ENCODE peak calls at places on chromosomes 6 and 20, in ten cellular contexts. One of them, this sample, is unnamed.

GRCh38 chr6:149855040-149855654 is 9.0 kb downstream of the LRP11 start:
- DNase-seq in HS-27A: peak
- DNase-seq in activated T-cell treated with anti-CD3 and anti-CD28 coated beads, Interleukin-2, amount 50 U/mL, for 4 hours: no peak
- DNase-seq in GM20000: no peak
- DNase-seq in Ammon's horn: no peak
- DNase-seq in EL: peak
- DNase-seq in activated CD8-positive, alpha-beta T cell treated with anti-CD3 and anti-CD28 coated beads for 36 hours: no peak
- DNase-seq in gastrocnemius medialis: no peak
- DNase-seq in posterior vena cava: no peak
- DNase-seq in A172: peak
- DNase-seq in this sample: no peak

GRCh38 chr6:97919631-97920030 is 636.6 kb upstream of the MMS22L start:
- DNase-seq in HS-27A: no peak
- DNase-seq in activated T-cell treated with anti-CD3 and anti-CD28 coated beads, Interleukin-2, amount 50 U/mL, for 4 hours: no peak
- DNase-seq in GM20000: no peak
- DNase-seq in Ammon's horn: no peak
- DNase-seq in EL: no peak
- DNase-seq in activated CD8-positive, alpha-beta T cell treated with anti-CD3 and anti-CD28 coated beads for 36 hours: no peak
- DNase-seq in gastrocnemius medialis: no peak
- DNase-seq in posterior vena cava: no peak
- DNase-seq in A172: no peak
- DNase-seq in this sample: no peak

GRCh38 chr6:151036869-151037680 is 171.6 kb downstream of the MTHFD1L start:
- DNase-seq in HS-27A: no peak
- DNase-seq in activated T-cell treated with anti-CD3 and anti-CD28 coated beads, Interleukin-2, amount 50 U/mL, for 4 hours: no peak
- DNase-seq in GM20000: no peak
- DNase-seq in Ammon's horn: no peak
- DNase-seq in EL: no peak
- DNase-seq in activated CD8-positive, alpha-beta T cell treated with anti-CD3 and anti-CD28 coated beads for 36 hours: peak
- DNase-seq in gastrocnemius medialis: no peak
- DNase-seq in posterior vena cava: no peak
- DNase-seq in A172: peak
- DNase-seq in this sample: no peak

GRCh38 chr6:42921801-42922200 is 5.9 kb downstream of the PTCRA start:
- DNase-seq in HS-27A: no peak
- DNase-seq in activated T-cell treated with anti-CD3 and anti-CD28 coated beads, Interleukin-2, amount 50 U/mL, for 4 hours: no peak
- DNase-seq in GM20000: no peak
- DNase-seq in Ammon's horn: no peak
- DNase-seq in EL: no peak
- DNase-seq in activated CD8-positive, alpha-beta T cell treated with anti-CD3 and anti-CD28 coated beads for 36 hours: no peak
- DNase-seq in gastrocnemius medialis: no peak
- DNase-seq in posterior vena cava: peak
- DNase-seq in A172: no peak
- DNase-seq in this sample: no peak

GRCh38 chr6:56693988-56694387 is 51.3 kb upstream of the DST start:
- DNase-seq in HS-27A: no peak
- DNase-seq in activated T-cell treated with anti-CD3 and anti-CD28 coated beads, Interleukin-2, amount 50 U/mL, for 4 hours: no peak
- DNase-seq in GM20000: no peak
- DNase-seq in Ammon's horn: no peak
- DNase-seq in EL: no peak
- DNase-seq in activated CD8-positive, alpha-beta T cell treated with anti-CD3 and anti-CD28 coated beads for 36 hours: no peak
- DNase-seq in gastrocnemius medialis: no peak
- DNase-seq in posterior vena cava: no peak
- DNase-seq in A172: no peak
- DNase-seq in this sample: no peak

GRCh38 chr6:64516393-64516792 is 880.8 kb downstream of the PHF3 start:
- DNase-seq in HS-27A: no peak
- DNase-seq in activated T-cell treated with anti-CD3 and anti-CD28 coated beads, Interleukin-2, amount 50 U/mL, for 4 hours: no peak
- DNase-seq in GM20000: no peak
- DNase-seq in Ammon's horn: no peak
- DNase-seq in EL: no peak
- DNase-seq in activated CD8-positive, alpha-beta T cell treated with anti-CD3 and anti-CD28 coated beads for 36 hours: no peak
- DNase-seq in gastrocnemius medialis: no peak
- DNase-seq in posterior vena cava: no peak
- DNase-seq in A172: no peak
- DNase-seq in this sample: no peak

GRCh38 chr6:146887447-146888077 is 288.8 kb downstream of the ADGB start:
- DNase-seq in HS-27A: no peak
- DNase-seq in activated T-cell treated with anti-CD3 and anti-CD28 coated beads, Interleukin-2, amount 50 U/mL, for 4 hours: no peak
- DNase-seq in GM20000: no peak
- DNase-seq in Ammon's horn: no peak
- DNase-seq in EL: no peak
- DNase-seq in activated CD8-positive, alpha-beta T cell treated with anti-CD3 and anti-CD28 coated beads for 36 hours: no peak
- DNase-seq in gastrocnemius medialis: no peak
- DNase-seq in posterior vena cava: no peak
- DNase-seq in A172: no peak
- DNase-seq in this sample: no peak

GRCh38 chr6:2110504-2110903 is 134.9 kb downstream of the GMDS start:
- DNase-seq in HS-27A: no peak
- DNase-seq in activated T-cell treated with anti-CD3 and anti-CD28 coated beads, Interleukin-2, amount 50 U/mL, for 4 hours: no peak
- DNase-seq in GM20000: peak
- DNase-seq in Ammon's horn: no peak
- DNase-seq in EL: no peak
- DNase-seq in activated CD8-positive, alpha-beta T cell treated with anti-CD3 and anti-CD28 coated beads for 36 hours: no peak
- DNase-seq in gastrocnemius medialis: no peak
- DNase-seq in posterior vena cava: no peak
- DNase-seq in A172: no peak
- DNase-seq in this sample: no peak

GRCh38 chr6:107657755-107658461 is 166.2 kb downstream of the SCML4 start:
- DNase-seq in HS-27A: no peak
- DNase-seq in activated T-cell treated with anti-CD3 and anti-CD28 coated beads, Interleukin-2, amount 50 U/mL, for 4 hours: peak
- DNase-seq in GM20000: peak
- DNase-seq in Ammon's horn: no peak
- DNase-seq in EL: peak
- DNase-seq in activated CD8-positive, alpha-beta T cell treated with anti-CD3 and anti-CD28 coated beads for 36 hours: peak
- DNase-seq in gastrocnemius medialis: peak
- DNase-seq in posterior vena cava: no peak
- DNase-seq in A172: peak
- DNase-seq in this sample: peak

GRCh38 chr6:47977314-47977713 is 133.7 kb downstream of the PTCHD4 start:
- DNase-seq in HS-27A: no peak
- DNase-seq in activated T-cell treated with anti-CD3 and anti-CD28 coated beads, Interleukin-2, amount 50 U/mL, for 4 hours: no peak
- DNase-seq in GM20000: no peak
- DNase-seq in Ammon's horn: no peak
- DNase-seq in EL: no peak
- DNase-seq in activated CD8-positive, alpha-beta T cell treated with anti-CD3 and anti-CD28 coated beads for 36 hours: no peak
- DNase-seq in gastrocnemius medialis: no peak
- DNase-seq in posterior vena cava: no peak
- DNase-seq in A172: no peak
- DNase-seq in this sample: no peak

GRCh38 chr6:158667360-158667981 is 17.6 kb downstream of the SYTL3 start:
- DNase-seq in HS-27A: no peak
- DNase-seq in activated T-cell treated with anti-CD3 and anti-CD28 coated beads, Interleukin-2, amount 50 U/mL, for 4 hours: no peak
- DNase-seq in GM20000: peak
- DNase-seq in Ammon's horn: no peak
- DNase-seq in EL: no peak
- DNase-seq in activated CD8-positive, alpha-beta T cell treated with anti-CD3 and anti-CD28 coated beads for 36 hours: no peak
- DNase-seq in gastrocnemius medialis: no peak
- DNase-seq in posterior vena cava: no peak
- DNase-seq in A172: no peak
- DNase-seq in this sample: no peak

GRCh38 chr6:127420558-127420957 is 38.6 kb downstream of the KIAA0408 start:
- DNase-seq in HS-27A: peak
- DNase-seq in activated T-cell treated with anti-CD3 and anti-CD28 coated beads, Interleukin-2, amount 50 U/mL, for 4 hours: peak
- DNase-seq in GM20000: peak
- DNase-seq in Ammon's horn: peak
- DNase-seq in EL: peak
- DNase-seq in activated CD8-positive, alpha-beta T cell treated with anti-CD3 and anti-CD28 coated beads for 36 hours: peak
- DNase-seq in gastrocnemius medialis: peak
- DNase-seq in posterior vena cava: no peak
- DNase-seq in A172: peak
- DNase-seq in this sample: peak

GRCh38 chr6:75326557-75327258 is 42.1 kb upstream of the TMEM30A start:
- DNase-seq in HS-27A: no peak
- DNase-seq in activated T-cell treated with anti-CD3 and anti-CD28 coated beads, Interleukin-2, amount 50 U/mL, for 4 hours: no peak
- DNase-seq in GM20000: no peak
- DNase-seq in Ammon's horn: no peak
- DNase-seq in EL: no peak
- DNase-seq in activated CD8-positive, alpha-beta T cell treated with anti-CD3 and anti-CD28 coated beads for 36 hours: no peak
- DNase-seq in gastrocnemius medialis: no peak
- DNase-seq in posterior vena cava: no peak
- DNase-seq in A172: no peak
- DNase-seq in this sample: no peak

GRCh38 chr6:75208564-75209431 is 2.9 kb upstream of the COL12A1 start:
- DNase-seq in HS-27A: no peak
- DNase-seq in activated T-cell treated with anti-CD3 and anti-CD28 coated beads, Interleukin-2, amount 50 U/mL, for 4 hours: peak
- DNase-seq in GM20000: peak
- DNase-seq in Ammon's horn: peak
- DNase-seq in EL: peak
- DNase-seq in activated CD8-positive, alpha-beta T cell treated with anti-CD3 and anti-CD28 coated beads for 36 hours: peak
- DNase-seq in gastrocnemius medialis: peak
- DNase-seq in posterior vena cava: peak
- DNase-seq in A172: peak
- DNase-seq in this sample: peak

GRCh38 chr20:13037727-13038126 is 29.0 kb downstream of the SPTLC3 start:
- DNase-seq in HS-27A: no peak
- DNase-seq in activated T-cell treated with anti-CD3 and anti-CD28 coated beads, Interleukin-2, amount 50 U/mL, for 4 hours: no peak
- DNase-seq in GM20000: no peak
- DNase-seq in Ammon's horn: no peak
- DNase-seq in EL: peak
- DNase-seq in activated CD8-positive, alpha-beta T cell treated with anti-CD3 and anti-CD28 coated beads for 36 hours: no peak
- DNase-seq in gastrocnemius medialis: no peak
- DNase-seq in posterior vena cava: no peak
- DNase-seq in A172: peak
- DNase-seq in this sample: no peak

GRCh38 chr6:158789115-158789917 is 29.9 kb downstream of the EZR start:
- DNase-seq in HS-27A: no peak
- DNase-seq in activated T-cell treated with anti-CD3 and anti-CD28 coated beads, Interleukin-2, amount 50 U/mL, for 4 hours: peak
- DNase-seq in GM20000: peak
- DNase-seq in Ammon's horn: no peak
- DNase-seq in EL: no peak
- DNase-seq in activated CD8-positive, alpha-beta T cell treated with anti-CD3 and anti-CD28 coated beads for 36 hours: peak
- DNase-seq in gastrocnemius medialis: no peak
- DNase-seq in posterior vena cava: no peak
- DNase-seq in A172: no peak
- DNase-seq in this sample: no peak

GRCh38 chr6:21396313-21396712 is 197.2 kb upstream of the SOX4 start:
- DNase-seq in HS-27A: peak
- DNase-seq in activated T-cell treated with anti-CD3 and anti-CD28 coated beads, Interleukin-2, amount 50 U/mL, for 4 hours: no peak
- DNase-seq in GM20000: no peak
- DNase-seq in Ammon's horn: no peak
- DNase-seq in EL: peak
- DNase-seq in activated CD8-positive, alpha-beta T cell treated with anti-CD3 and anti-CD28 coated beads for 36 hours: no peak
- DNase-seq in gastrocnemius medialis: no peak
- DNase-seq in posterior vena cava: no peak
- DNase-seq in A172: peak
- DNase-seq in this sample: no peak

GRCh38 chr6:127971945-127972391 is 71.1 kb upstream of the THEMIS start:
- DNase-seq in HS-27A: peak
- DNase-seq in activated T-cell treated with anti-CD3 and anti-CD28 coated beads, Interleukin-2, amount 50 U/mL, for 4 hours: peak
- DNase-seq in GM20000: no peak
- DNase-seq in Ammon's horn: no peak
- DNase-seq in EL: peak
- DNase-seq in activated CD8-positive, alpha-beta T cell treated with anti-CD3 and anti-CD28 coated beads for 36 hours: peak
- DNase-seq in gastrocnemius medialis: no peak
- DNase-seq in posterior vena cava: no peak
- DNase-seq in A172: peak
- DNase-seq in this sample: no peak

GRCh38 chr20:20780127-20780822 is 67.8 kb upstream of the RALGAPA2 start:
- DNase-seq in HS-27A: no peak
- DNase-seq in activated T-cell treated with anti-CD3 and anti-CD28 coated beads, Interleukin-2, amount 50 U/mL, for 4 hours: no peak
- DNase-seq in GM20000: peak
- DNase-seq in Ammon's horn: peak
- DNase-seq in EL: no peak
- DNase-seq in activated CD8-positive, alpha-beta T cell treated with anti-CD3 and anti-CD28 coated beads for 36 hours: no peak
- DNase-seq in gastrocnemius medialis: peak
- DNase-seq in posterior vena cava: peak
- DNase-seq in A172: no peak
- DNase-seq in this sample: peak

GRCh38 chr6:87029711-87030314 is 65.1 kb downstream of the CGA start:
- DNase-seq in HS-27A: peak
- DNase-seq in activated T-cell treated with anti-CD3 and anti-CD28 coated beads, Interleukin-2, amount 50 U/mL, for 4 hours: no peak
- DNase-seq in GM20000: peak
- DNase-seq in Ammon's horn: peak
- DNase-seq in EL: peak
- DNase-seq in activated CD8-positive, alpha-beta T cell treated with anti-CD3 and anti-CD28 coated beads for 36 hours: peak
- DNase-seq in gastrocnemius medialis: no peak
- DNase-seq in posterior vena cava: no peak
- DNase-seq in A172: peak
- DNase-seq in this sample: no peak

GRCh38 chr6:19415605-19416326 is 421.4 kb upstream of the ID4 start:
- DNase-seq in HS-27A: no peak
- DNase-seq in activated T-cell treated with anti-CD3 and anti-CD28 coated beads, Interleukin-2, amount 50 U/mL, for 4 hours: no peak
- DNase-seq in GM20000: no peak
- DNase-seq in Ammon's horn: no peak
- DNase-seq in EL: peak
- DNase-seq in activated CD8-positive, alpha-beta T cell treated with anti-CD3 and anti-CD28 coated beads for 36 hours: no peak
- DNase-seq in gastrocnemius medialis: no peak
- DNase-seq in posterior vena cava: no peak
- DNase-seq in A172: peak
- DNase-seq in this sample: no peak

GRCh38 chr6:129849456-129849855 is 11.7 kb downstream of the TMEM244 start:
- DNase-seq in HS-27A: no peak
- DNase-seq in activated T-cell treated with anti-CD3 and anti-CD28 coated beads, Interleukin-2, amount 50 U/mL, for 4 hours: no peak
- DNase-seq in GM20000: no peak
- DNase-seq in Ammon's horn: no peak
- DNase-seq in EL: peak
- DNase-seq in activated CD8-positive, alpha-beta T cell treated with anti-CD3 and anti-CD28 coated beads for 36 hours: no peak
- DNase-seq in gastrocnemius medialis: no peak
- DNase-seq in posterior vena cava: no peak
- DNase-seq in A172: peak
- DNase-seq in this sample: no peak

GRCh38 chr6:6798430-6798829 is 209.9 kb downstream of the LY86 start:
- DNase-seq in HS-27A: no peak
- DNase-seq in activated T-cell treated with anti-CD3 and anti-CD28 coated beads, Interleukin-2, amount 50 U/mL, for 4 hours: no peak
- DNase-seq in GM20000: peak
- DNase-seq in Ammon's horn: no peak
- DNase-seq in EL: no peak
- DNase-seq in activated CD8-positive, alpha-beta T cell treated with anti-CD3 and anti-CD28 coated beads for 36 hours: peak
- DNase-seq in gastrocnemius medialis: no peak
- DNase-seq in posterior vena cava: no peak
- DNase-seq in A172: no peak
- DNase-seq in this sample: no peak

GRCh38 chr20:36093804-36094145 is 60.8 kb upstream of the EPB41L1 start:
- DNase-seq in HS-27A: no peak
- DNase-seq in activated T-cell treated with anti-CD3 and anti-CD28 coated beads, Interleukin-2, amount 50 U/mL, for 4 hours: no peak
- DNase-seq in GM20000: no peak
- DNase-seq in Ammon's horn: no peak
- DNase-seq in EL: no peak
- DNase-seq in activated CD8-positive, alpha-beta T cell treated with anti-CD3 and anti-CD28 coated beads for 36 hours: no peak
- DNase-seq in gastrocnemius medialis: no peak
- DNase-seq in posterior vena cava: no peak
- DNase-seq in A172: no peak
- DNase-seq in this sample: no peak

GRCh38 chr6:40477246-40478126 is 109.7 kb downstream of the LRFN2 start:
- DNase-seq in HS-27A: no peak
- DNase-seq in activated T-cell treated with anti-CD3 and anti-CD28 coated beads, Interleukin-2, amount 50 U/mL, for 4 hours: no peak
- DNase-seq in GM20000: no peak
- DNase-seq in Ammon's horn: peak
- DNase-seq in EL: no peak
- DNase-seq in activated CD8-positive, alpha-beta T cell treated with anti-CD3 and anti-CD28 coated beads for 36 hours: peak
- DNase-seq in gastrocnemius medialis: no peak
- DNase-seq in posterior vena cava: no peak
- DNase-seq in A172: peak
- DNase-seq in this sample: no peak

GRCh38 chr20:25259788-25260254 is 11.9 kb downstream of the PYGB start:
- DNase-seq in HS-27A: no peak
- DNase-seq in activated T-cell treated with anti-CD3 and anti-CD28 coated beads, Interleukin-2, amount 50 U/mL, for 4 hours: peak
- DNase-seq in GM20000: no peak
- DNase-seq in Ammon's horn: no peak
- DNase-seq in EL: no peak
- DNase-seq in activated CD8-positive, alpha-beta T cell treated with anti-CD3 and anti-CD28 coated beads for 36 hours: peak
- DNase-seq in gastrocnemius medialis: no peak
- DNase-seq in posterior vena cava: peak
- DNase-seq in A172: no peak
- DNase-seq in this sample: no peak

GRCh38 chr20:54535045-54535444 is 59.7 kb downstream of the DOK5 start:
- DNase-seq in HS-27A: no peak
- DNase-seq in activated T-cell treated with anti-CD3 and anti-CD28 coated beads, Interleukin-2, amount 50 U/mL, for 4 hours: no peak
- DNase-seq in GM20000: no peak
- DNase-seq in Ammon's horn: no peak
- DNase-seq in EL: no peak
- DNase-seq in activated CD8-positive, alpha-beta T cell treated with anti-CD3 and anti-CD28 coated beads for 36 hours: no peak
- DNase-seq in gastrocnemius medialis: no peak
- DNase-seq in posterior vena cava: no peak
- DNase-seq in A172: no peak
- DNase-seq in this sample: no peak

GRCh38 chr6:47669684-47670515 is 28.5 kb upstream of the ADGRF4 start:
- DNase-seq in HS-27A: no peak
- DNase-seq in activated T-cell treated with anti-CD3 and anti-CD28 coated beads, Interleukin-2, amount 50 U/mL, for 4 hours: no peak
- DNase-seq in GM20000: no peak
- DNase-seq in Ammon's horn: no peak
- DNase-seq in EL: peak
- DNase-seq in activated CD8-positive, alpha-beta T cell treated with anti-CD3 and anti-CD28 coated beads for 36 hours: no peak
- DNase-seq in gastrocnemius medialis: no peak
- DNase-seq in posterior vena cava: no peak
- DNase-seq in A172: no peak
- DNase-seq in this sample: no peak

This sample was measured in lung.